ENCODE peak calls at places on chromosomes 5 and 9, in four cellular contexts. D, E, O and I are unnamed samples.

GRCh38 chr5:72123764-72124163 is 16.5 kb downstream of the MAP1B start:
- DNase-seq in D (no peak), E (no peak), O (no peak), I (no peak)

GRCh38 chr5:54561646-54562045 is 44.1 kb downstream of the SNX18 start:
- DNase-seq in D (no peak), E (no peak), O (no peak), I (no peak)

GRCh38 chr5:77218263-77218662 is 7.8 kb downstream of the PDE8B start:
- DNase-seq in D (no peak), E (no peak), O (peak), I (no peak)

GRCh38 chr9:36470891-36471290 is 70.8 kb upstream of the RNF38 start:
- DNase-seq in D (no peak), E (no peak), O (peak), I (no peak)

GRCh38 chr9:83620841-83621636 is 1.9 kb upstream of the IDNK start:
- DNase-seq in D (peak), E (peak), O (peak), I (peak)

GRCh38 chr5:84885479-84886258 is 501.0 kb upstream of the EDIL3 start:
- DNase-seq in D (no peak), E (no peak), O (no peak), I (no peak)

GRCh38 chr9:88355166-88355565 is 33.1 kb upstream of the SPIN1 start:
- DNase-seq in D (no peak), E (peak), O (no peak), I (peak)

GRCh38 chr9:131577005-131578000 is 32.0 kb downstream of the PRRT1B start:
- DNase-seq in D (no peak), E (no peak), O (no peak), I (no peak)

GRCh38 chr5:149174847-149175234 is 33.5 kb downstream of the ABLIM3 start:
- DNase-seq in D (no peak), E (no peak), O (no peak), I (no peak)

GRCh38 chr5:139795074-139796001 is at the start of gene PSD2:
- DNase-seq in D (no peak), E (no peak), O (peak), I (no peak)

DNA sequence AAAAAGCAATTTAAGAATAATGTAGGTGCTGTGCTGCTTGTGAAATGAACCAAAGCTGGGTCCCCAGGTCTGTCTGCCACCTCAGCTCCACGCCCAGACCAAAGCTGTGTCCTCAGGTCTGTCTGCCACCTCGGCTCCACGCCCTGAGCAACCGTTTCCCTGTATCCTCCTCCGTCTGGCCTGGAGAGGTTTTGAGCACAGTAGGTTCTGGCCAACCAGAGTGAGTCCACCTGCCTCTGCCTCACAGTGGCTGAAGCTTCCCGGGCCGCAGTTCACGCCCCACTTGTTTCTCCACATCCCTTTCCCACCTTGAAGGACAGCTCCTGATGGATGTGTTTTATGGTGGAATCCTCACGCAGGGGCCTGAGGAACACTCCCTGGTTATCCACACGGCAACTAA is 120.5 kb downstream of the ADAMTS2 start:
- DNase-seq in D (no peak), E (no peak), O (no peak), I (no peak)
- TF ChIP-seq TCF7L2 in D (no peak), E (no peak), O (no peak), I (no peak)

DNA sequence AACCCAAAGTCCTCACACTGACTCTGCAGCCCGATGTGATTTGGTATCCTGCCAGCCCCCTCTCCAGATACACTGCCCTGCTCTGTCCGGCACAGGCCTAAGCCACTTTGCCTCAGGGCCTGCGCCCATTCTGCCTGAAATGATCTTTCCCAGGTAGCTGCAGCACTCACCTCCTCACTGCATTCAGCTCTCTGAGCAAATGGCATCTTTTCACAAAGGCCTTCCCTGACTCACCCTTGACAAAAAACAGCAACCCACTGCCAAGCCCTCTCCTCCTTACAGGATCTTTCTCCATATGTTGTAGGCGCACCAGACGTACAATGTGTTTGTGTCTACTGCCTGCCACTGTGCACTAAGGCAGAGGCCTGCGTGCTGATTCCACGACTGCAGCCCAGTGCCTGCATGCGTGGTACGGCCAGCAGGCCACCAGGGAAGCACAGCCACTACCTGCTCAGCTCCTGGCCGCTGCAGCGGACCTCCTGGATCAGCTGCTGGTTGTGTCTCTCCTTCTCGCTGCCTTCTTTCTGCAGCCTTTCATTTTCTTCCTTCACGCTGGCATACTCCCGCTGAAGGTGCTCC is 171.2 kb downstream of the CDK5RAP2 start:
- DNase-seq in D (no peak), E (no peak), O (no peak), I (no peak)
- TF ChIP-seq TCF7L2 in D (no peak), E (no peak), O (no peak), I (no peak)

GRCh38 chr9:136881691-136882108 is 4.6 kb upstream of the TRAF2 start:
- DNase-seq in D (peak), E (no peak), O (peak), I (no peak)
- TF ChIP-seq TCF7L2 in D (no peak), E (no peak), O (no peak), I (no peak)

GRCh38 chr5:169527863-169528262 is 55.7 kb upstream of the SPDL1 start:
- DNase-seq in D (no peak), E (no peak), O (no peak), I (no peak)
- TF ChIP-seq TCF7L2 in D (no peak), E (no peak), O (no peak), I (no peak)

DNA sequence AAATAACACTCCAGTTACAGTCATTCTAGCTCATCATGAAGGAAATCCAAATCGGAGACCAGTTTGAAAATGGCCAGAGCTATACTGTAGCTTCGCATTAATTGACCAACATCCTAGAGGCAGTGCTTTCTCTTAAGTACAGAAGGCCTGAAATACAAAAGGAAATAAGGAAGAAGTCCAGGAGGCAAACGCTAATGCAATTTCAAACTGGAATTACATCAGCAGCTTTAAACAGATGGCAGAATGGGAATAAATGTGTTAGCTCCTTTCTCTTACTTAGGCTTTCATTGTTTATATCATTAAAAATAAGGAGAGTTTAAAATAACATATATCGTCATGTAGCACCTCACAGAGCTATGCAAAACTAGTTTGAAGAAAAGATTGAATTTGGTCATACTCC is 197.0 kb downstream of the SEC61B start:
- DNase-seq in D (no peak), E (no peak), O (no peak), I (no peak)
- TF ChIP-seq TCF7L2 in D (no peak), E (no peak), O (no peak), I (no peak)